ENCODE peak calls at places on chromosomes 1 and 21, in seven cellular contexts. One of them, this sample, is unnamed.

GRCh38 chr1:9798236-9799130 is 25.3 kb downstream of the CLSTN1 start:
- DNase-seq in Ammon's horn: no peak
- DNase-seq in lung: no peak
- DNase-seq in bronchial epithelial cell: peak
- DNase-seq in AG20443: peak
- DNase-seq in endothelial cell: no peak
- DNase-seq in gastrocnemius medialis: no peak
- DNase-seq in this sample: no peak

GRCh38 chr1:33188572-33189275 is 6.9 kb upstream of the TRIM62 start:
- DNase-seq in bronchial epithelial cell: peak
- DNase-seq in endothelial cell: no peak
- DNase-seq in AG20443: peak
- DNase-seq in lung: no peak
- DNase-seq in gastrocnemius medialis: no peak
- DNase-seq in Ammon's horn: no peak
- DNase-seq in this sample: peak

GRCh38 chr1:86517336-86517735 is 29.5 kb upstream of the CLCA4 start:
- DNase-seq in bronchial epithelial cell: peak
- DNase-seq in gastrocnemius medialis: no peak
- DNase-seq in Ammon's horn: no peak
- DNase-seq in endothelial cell: no peak
- DNase-seq in lung: no peak
- DNase-seq in AG20443: no peak
- DNase-seq in this sample: no peak

GRCh38 chr1:145990249-145991097 is 5.9 kb downstream of the TXNIP start:
- DNase-seq in lung: no peak
- DNase-seq in AG20443: no peak
- DNase-seq in Ammon's horn: no peak
- DNase-seq in bronchial epithelial cell: no peak
- DNase-seq in gastrocnemius medialis: no peak
- DNase-seq in endothelial cell: no peak
- DNase-seq in this sample: no peak

GRCh38 chr1:243718893-243719292 is 131.2 kb downstream of the AKT3 start:
- DNase-seq in gastrocnemius medialis: no peak
- DNase-seq in endothelial cell: no peak
- DNase-seq in bronchial epithelial cell: peak
- DNase-seq in lung: no peak
- DNase-seq in Ammon's horn: no peak
- DNase-seq in AG20443: peak
- DNase-seq in this sample: no peak

GRCh38 chr1:159923203-159924024 is 1.9 kb downstream of the TAGLN2 start:
- DNase-seq in AG20443: peak
- DNase-seq in bronchial epithelial cell: peak
- DNase-seq in lung: peak
- DNase-seq in Ammon's horn: peak
- DNase-seq in gastrocnemius medialis: peak
- DNase-seq in endothelial cell: peak
- DNase-seq in this sample: peak

GRCh38 chr1:222821239-222821638 is 6.4 kb downstream of the DISP1 start:
- DNase-seq in lung: no peak
- DNase-seq in Ammon's horn: no peak
- DNase-seq in gastrocnemius medialis: no peak
- DNase-seq in endothelial cell: no peak
- DNase-seq in bronchial epithelial cell: no peak
- DNase-seq in AG20443: no peak
- DNase-seq in this sample: no peak

GRCh38 chr1:110615548-110616130 is 9.5 kb upstream of the KCNA2 start:
- DNase-seq in gastrocnemius medialis: no peak
- DNase-seq in endothelial cell: peak
- DNase-seq in Ammon's horn: peak
- DNase-seq in lung: peak
- DNase-seq in AG20443: peak
- DNase-seq in bronchial epithelial cell: peak
- DNase-seq in this sample: no peak

GRCh38 chr21:33265664-33266049 is 510 bp upstream of the IL10RB start:
- DNase-seq in endothelial cell: no peak
- DNase-seq in gastrocnemius medialis: peak
- DNase-seq in lung: peak
- DNase-seq in AG20443: no peak
- DNase-seq in Ammon's horn: peak
- DNase-seq in bronchial epithelial cell: peak
- DNase-seq in this sample: no peak

GRCh38 chr1:244336232-244336899 is 115.3 kb downstream of the ADSS2 start:
- DNase-seq in lung: peak
- DNase-seq in bronchial epithelial cell: no peak
- DNase-seq in endothelial cell: no peak
- DNase-seq in Ammon's horn: no peak
- DNase-seq in AG20443: no peak
- DNase-seq in gastrocnemius medialis: no peak
- DNase-seq in this sample: no peak